ENCODE peak calls at places on chromosomes 7 and 10, in five cellular contexts. Z is pancreas, J is heart right ventricle, U is endothelial cell of umbilical vein, G is WERI-Rb-1. L is an unnamed sample. For H3K36me3, the result is how much of the 10 kb centered on the place peaks cover.

GRCh38 chr7:27166475-27167169 is 1.3 kb upstream of the HOXA9 start:
- DNase-seq in Z (peak), J (no peak), U (no peak), G (no peak), L (no peak)

GRCh38 chr10:24645784-24646183 is 77.9 kb downstream of the ARHGAP21 start:
- DNase-seq in Z (no peak), J (no peak), U (peak), G (no peak), L (no peak)

GRCh38 chr7:6106140-6106904 is 75.1 kb downstream of the ANKRD61 start:
- DNase-seq in Z (no peak), J (no peak), U (peak), G (peak), L (no peak)

GRCh38 chr10:28241766-28242399 is 61.0 kb downstream of the MPP7 start:
- DNase-seq in Z (no peak), J (no peak), U (peak), G (peak), L (no peak)

GRCh38 chr10:67107670-67108069 is 181.8 kb downstream of the LRRTM3 start:
- DNase-seq in Z (peak), J (no peak), U (no peak), G (no peak), L (no peak)

GRCh38 chr10:7193369-7193768 is 217.5 kb downstream of the SFMBT2 start:
- DNase-seq in Z (no peak), J (no peak), U (no peak), G (no peak), L (no peak)

GRCh38 chr10:44051584-44052385 is 333.1 kb downstream of the CXCL12 start:
- DNase-seq in Z (peak), J (no peak), U (no peak), G (no peak), L (peak)

GRCh38 chr7:4803397-4804241 is 28.2 kb downstream of the AP5Z1 start:
- DNase-seq in Z (no peak), J (no peak), U (no peak), G (no peak), L (no peak)

GRCh38 chr10:92695679-92696605 is 6.2 kb downstream of the HHEX start:
- DNase-seq in Z (peak), J (no peak), U (peak), G (no peak), L (peak)

DNA sequence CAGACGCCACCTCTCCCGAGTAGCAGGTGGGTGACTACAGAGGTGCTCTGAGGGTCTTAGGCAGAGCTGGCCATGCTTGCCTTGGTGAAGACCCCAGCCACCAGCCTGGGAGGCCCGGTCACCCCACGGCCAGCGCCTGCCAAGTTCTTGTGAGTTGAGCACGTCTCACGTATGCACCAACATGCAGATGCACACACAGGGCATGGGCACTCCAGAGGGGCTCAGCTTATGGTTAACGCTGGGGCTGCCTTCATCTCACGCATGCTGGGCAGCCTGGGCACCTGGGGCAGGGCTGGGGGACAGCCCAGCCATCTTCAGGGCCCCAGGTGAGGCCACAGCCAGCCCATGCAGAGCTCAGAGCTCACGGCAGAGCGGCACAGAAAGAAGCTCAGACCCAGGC is 41.0 kb downstream of the PTPRN2 start:
- DNase-seq in Z (no peak), J (no peak), U (no peak), G (no peak), L (no peak)
- H3K27ac ChIP-seq in Z (no peak), J (no peak), U (no peak), G (no peak), L (no peak)

GRCh38 chr7:147477526-147477925 is 1113.0 kb upstream of the C7orf33 start:
- DNase-seq in Z (no peak), J (no peak), U (no peak), G (no peak), L (no peak)

GRCh38 chr7:147474862-147475261 is 1115.7 kb upstream of the C7orf33 start:
- DNase-seq in Z (no peak), J (no peak), U (no peak), G (no peak), L (no peak)

GRCh38 chr7:147472556-147472955 is 1118.0 kb upstream of the C7orf33 start:
- DNase-seq in Z (no peak), J (no peak), U (no peak), G (no peak), L (no peak)
- TF ChIP-seq CTCF in Z (no peak), J (no peak), U (no peak), G (no peak), L (no peak)

DNA sequence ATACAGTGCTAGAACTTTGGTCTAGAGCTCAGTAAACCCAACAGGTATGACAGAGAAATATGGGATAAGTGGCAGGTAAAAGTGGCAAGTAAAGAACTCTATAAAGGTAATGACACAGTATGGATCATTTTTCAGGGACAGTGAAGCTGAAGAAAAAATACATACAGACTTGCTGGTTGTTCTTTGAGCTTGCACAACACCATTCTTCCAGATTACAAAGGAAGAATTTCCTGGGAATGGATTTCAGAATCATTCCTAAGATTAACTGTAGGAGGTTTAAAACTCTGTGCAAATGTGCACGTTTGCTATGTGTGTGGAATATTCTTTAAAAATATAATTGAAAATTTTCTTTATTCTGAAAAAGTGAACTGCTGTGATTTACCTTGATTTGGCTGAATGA is 36.0 kb downstream of the PHF14 start:
- DNase-seq in Z (no peak), J (no peak), U (no peak), G (no peak), L (no peak)
- H3K36me3 ChIP-seq in Z (under half), J (under half), U (under half), G (under half), L (under half)

GRCh38 chr10:29947701-29948060 is 111.7 kb downstream of the JCAD start:
- DNase-seq in Z (no peak), J (no peak), U (no peak), G (no peak), L (no peak)

GRCh38 chr10:29949411-29950011 is 109.9 kb downstream of the JCAD start:
- DNase-seq in Z (no peak), J (no peak), U (peak), G (no peak), L (no peak)

GRCh38 chr10:29948971-29949370 is 110.4 kb downstream of the JCAD start:
- DNase-seq in Z (no peak), J (no peak), U (no peak), G (no peak), L (no peak)

GRCh38 chr10:29951441-29951931 is 107.9 kb downstream of the JCAD start:
- DNase-seq in Z (no peak), J (no peak), U (peak), G (no peak), L (no peak)

DNA sequence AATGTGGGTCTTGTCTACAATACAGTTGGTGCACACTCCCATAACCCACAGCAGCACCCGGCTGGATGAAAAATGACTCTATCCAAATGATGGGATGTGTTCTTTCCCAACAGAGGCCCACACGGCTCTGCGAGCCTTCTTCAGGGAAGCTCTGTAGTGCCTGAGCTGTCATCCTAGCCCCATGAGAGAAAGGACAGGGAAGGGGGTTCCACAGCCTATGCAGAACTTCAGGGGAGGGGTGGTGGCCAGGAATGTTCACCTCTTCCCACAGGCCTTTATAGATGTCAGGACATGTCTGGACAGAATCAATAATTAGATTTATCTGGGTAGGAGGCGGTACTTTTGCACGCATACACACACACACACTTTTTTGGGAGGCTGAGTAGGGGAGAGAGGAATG is 109.0 kb downstream of the JCAD start:
- DNase-seq in Z (no peak), J (no peak), U (no peak), G (no peak), L (no peak)
- H3K27ac ChIP-seq in Z (no peak), J (no peak), U (peak), G (no peak), L (peak)